ENCODE peak calls at places on chromosomes 6 and 20, in five cellular contexts. I is GM12878, E is HepG2, W is A549, G is K562. J is an unnamed sample.

GRCh38 chr6:153150767-153151440 is 19.8 kb upstream of the RGS17 start:
- DNase-seq in W (no peak), I (no peak), E (peak), G (no peak), J (no peak)

GRCh38 chr6:142903806-142904205 is 41.2 kb downstream of the HIVEP2 start:
- DNase-seq in W (no peak), I (no peak), G (no peak), E (no peak), J (no peak)

GRCh38 chr6:155031091-155031490 is 36.0 kb downstream of the TIAM2 start:
- DNase-seq in G (no peak), E (no peak), I (no peak), W (no peak), J (no peak)

GRCh38 chr20:33663161-33664084 is 1.3 kb downstream of the C20orf144 start:
- DNase-seq in I (no peak), W (peak), E (peak), G (peak), J (no peak)

GRCh38 chr6:158654960-158655485 is 5.2 kb downstream of the SYTL3 start:
- DNase-seq in I (no peak), G (no peak), W (no peak), E (no peak), J (no peak)

GRCh38 chr20:50568549-50568942 is 58.4 kb downstream of the PTPN1 start:
- DNase-seq in I (no peak), W (no peak), G (no peak), E (no peak), J (no peak)

GRCh38 chr20:24993337-24994185 is 1.0 kb upstream of the APMAP start:
- DNase-seq in G (no peak), E (peak), I (no peak), W (peak), J (no peak)

GRCh38 chr6:152348116-152348515 is 289.0 kb downstream of the SYNE1 start:
- DNase-seq in W (no peak), G (no peak), I (no peak), E (no peak), J (no peak)

GRCh38 chr6:13812359-13812642 is 2.1 kb downstream of the MCUR1 start:
- DNase-seq in E (no peak), G (no peak), W (no peak), I (no peak), J (no peak)

GRCh38 chr6:11712760-11713159 is 65.8 kb downstream of the ADTRP start:
- DNase-seq in G (no peak), E (no peak), W (no peak), I (no peak), J (no peak)

GRCh38 chr6:137416376-137417109 is 77.7 kb downstream of the OLIG3 start:
- DNase-seq in W (no peak), I (no peak), E (no peak), G (peak), J (no peak)

GRCh38 chr6:169752074-169752623 is 727 bp downstream of the ERMARD start:
- DNase-seq in W (no peak), E (peak), I (no peak), G (peak), J (no peak)

GRCh38 chr6:147970970-147971369 is 371.7 kb upstream of the SASH1 start:
- DNase-seq in E (peak), G (peak), W (no peak), I (no peak), J (no peak)

GRCh38 chr6:40128149-40128548 is 193.9 kb upstream of the MOCS1 start:
- DNase-seq in W (no peak), G (no peak), I (no peak), E (no peak), J (no peak)

GRCh38 chr20:56871691-56872090 is 242.6 kb downstream of the TFAP2C start:
- DNase-seq in E (no peak), I (no peak), W (no peak), G (no peak), J (no peak)

GRCh38 chr20:56873836-56874235 is 244.7 kb downstream of the TFAP2C start:
- DNase-seq in G (no peak), I (no peak), W (no peak), E (no peak), J (no peak)

GRCh38 chr20:56875803-56876202 is 246.7 kb downstream of the TFAP2C start:
- DNase-seq in I (no peak), W (no peak), G (no peak), E (no peak), J (no peak)

GRCh38 chr20:56872620-56873458 is 243.7 kb downstream of the TFAP2C start:
- DNase-seq in E (no peak), G (no peak), I (no peak), W (peak), J (no peak)

GRCh38 chr20:56875052-56875663 is 246.1 kb downstream of the TFAP2C start:
- DNase-seq in W (peak), G (no peak), I (no peak), E (no peak), J (no peak)
- TF ChIP-seq HDAC2 in W (no peak), G (no peak), I (no peak), E (no peak), J (no peak)

GRCh38 chr20:38113401-38114325 is 51.4 kb downstream of the TGM2 start:
- DNase-seq in W (peak), I (no peak), E (peak), G (peak), J (peak)
- TF ChIP-seq HDAC2 in W (no peak), I (no peak), E (no peak), G (no peak), J (no peak)

DNA sequence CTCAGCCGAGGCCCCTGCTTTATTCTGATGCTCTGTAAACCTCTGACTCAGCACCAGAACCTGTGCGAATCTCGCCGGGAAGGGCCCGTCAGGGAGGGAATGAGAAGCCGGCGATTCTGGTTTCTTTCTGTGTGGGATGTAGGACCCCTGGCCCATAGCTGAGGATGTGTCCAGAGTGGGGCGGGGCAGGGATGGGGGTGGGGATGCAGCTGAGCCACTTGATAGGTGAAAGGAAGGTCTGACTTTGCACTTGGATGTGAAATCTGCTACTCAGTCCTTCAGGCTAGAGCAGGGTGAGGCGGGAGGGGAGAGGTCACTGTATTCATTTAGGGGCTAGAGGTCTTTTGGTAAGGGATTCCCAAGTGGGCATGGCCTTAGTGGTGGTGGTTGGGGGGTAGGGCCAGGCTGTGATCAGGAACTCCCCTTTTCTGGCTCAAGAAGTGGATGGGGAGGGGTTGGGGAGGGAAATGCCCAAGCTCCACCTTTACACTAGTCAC is 2.3 kb downstream of the TOX2 start:
- DNase-seq in I (peak), W (no peak), E (no peak), G (no peak), J (no peak)
- TF ChIP-seq HDAC2 in I (no peak), W (no peak), E (no peak), G (no peak), J (no peak)

DNA sequence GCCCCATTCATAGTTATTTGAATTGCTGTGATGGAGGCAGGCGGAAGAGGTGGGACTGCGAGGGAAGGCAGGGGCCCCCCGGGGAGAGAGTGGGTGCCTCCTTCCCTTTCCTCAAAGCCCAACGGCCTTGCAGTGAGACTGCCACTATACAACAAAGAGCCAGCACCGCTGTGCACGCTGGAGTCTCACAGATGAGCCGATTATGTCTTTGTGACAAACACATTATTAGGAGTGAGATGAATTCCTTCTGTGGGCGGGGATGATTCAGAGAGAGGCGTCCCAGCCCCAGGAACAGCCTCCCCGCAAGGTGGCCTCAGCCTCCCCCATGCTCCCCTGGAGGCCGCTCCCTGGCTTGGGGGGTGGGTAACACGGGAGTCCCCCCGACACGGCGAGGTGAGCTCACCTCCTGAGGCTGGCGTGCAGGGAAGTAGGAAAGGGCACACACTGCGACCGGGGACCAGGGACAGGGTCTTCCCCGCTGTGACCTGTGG is 26.7 kb downstream of the NTSR1 start:
- DNase-seq in W (no peak), G (peak), E (no peak), I (no peak), J (no peak)
- TF ChIP-seq HDAC2 in W (no peak), G (no peak), E (no peak), I (no peak), J (no peak)

DNA sequence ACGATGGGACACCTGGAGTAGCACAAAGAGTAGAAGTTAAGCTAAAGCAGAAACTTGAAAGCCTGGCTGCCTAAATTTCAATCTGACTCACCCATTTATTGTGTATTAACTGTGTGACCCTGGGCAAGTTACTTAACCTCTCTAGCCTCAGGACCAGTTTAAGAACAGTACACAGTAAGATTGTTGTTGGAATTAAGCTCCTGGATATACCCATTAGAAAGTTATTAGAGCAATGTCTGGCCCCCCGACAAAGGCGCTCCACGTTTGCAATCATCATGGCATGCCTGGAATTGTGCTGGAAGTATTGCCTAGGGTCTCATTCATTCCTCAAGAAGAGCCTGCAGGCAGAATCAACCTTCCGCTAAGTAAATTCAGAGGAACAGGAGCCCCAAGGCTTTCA is 1.4 kb downstream of the SDC4 start:
- DNase-seq in G (no peak), E (no peak), I (no peak), W (no peak), J (no peak)
- TF ChIP-seq HDAC2 in G (no peak), E (no peak), I (no peak), W (no peak), J (no peak)